ENCODE peak calls at places on chromosomes 1 and 21, in nine cellular contexts. Q is AG09309, H is A673, P is fibroblast of pulmonary artery, O is mesothelial cell of epicardium, W is thoracic aorta, I is lower lobe of right lung, T is stomach, X is glutamatergic neuron. J is an unnamed sample.

GRCh38 chr1:220990417-220991337 is 111.4 kb downstream of the HLX start:
- DNase-seq in Q (peak), T (no peak), H (peak), I (no peak), W (no peak), X (no peak), P (peak), O (no peak), J (peak)

GRCh38 chr1:214155987-214156567 is 124.9 kb upstream of the SMYD2 start:
- DNase-seq in P (no peak), I (no peak), Q (no peak), H (no peak), T (no peak), W (no peak), O (no peak), X (no peak), J (no peak)

GRCh38 chr1:182630586-182630985 is 26.4 kb upstream of the RGS16 start:
- DNase-seq in Q (no peak), W (no peak), O (no peak), X (no peak), T (no peak), P (no peak), I (no peak), H (no peak), J (no peak)

GRCh38 chr1:162497723-162498441 is at the start of gene UHMK1:
- DNase-seq in I (peak), Q (peak), H (peak), W (peak), P (peak), O (peak), T (peak), X (peak), J (peak)

GRCh38 chr1:62198781-62199125 is 4.1 kb downstream of the L1TD1 start:
- DNase-seq in P (peak), Q (no peak), W (no peak), T (no peak), O (no peak), H (no peak), I (no peak), X (no peak), J (peak)

GRCh38 chr1:66275601-66276023 is 258.3 kb upstream of the SGIP1 start:
- DNase-seq in X (no peak), T (no peak), W (no peak), H (no peak), P (no peak), O (no peak), I (no peak), Q (no peak), J (no peak)

GRCh38 chr1:41400235-41400634 is 39.0 kb downstream of the FOXO6 start:
- DNase-seq in O (no peak), W (no peak), T (peak), I (no peak), H (no peak), Q (no peak), P (no peak), X (no peak), J (no peak)

GRCh38 chr1:245837741-245838140 is 669.3 kb downstream of the SMYD3 start:
- DNase-seq in P (peak), T (no peak), H (no peak), W (no peak), O (no peak), I (no peak), Q (no peak), X (no peak), J (no peak)

GRCh38 chr1:237655778-237656177 is 234.9 kb downstream of the ZP4 start:
- DNase-seq in O (no peak), T (no peak), Q (no peak), H (no peak), P (no peak), W (no peak), I (no peak), X (no peak), J (no peak)

GRCh38 chr1:960371-961131 is at the start of gene KLHL17:
- DNase-seq in X (peak), H (peak), Q (no peak), T (peak), W (no peak), I (peak), P (peak), O (no peak), J (peak)

GRCh38 chr1:199700551-199700950 is 327.0 kb upstream of the NR5A2 start:
- DNase-seq in I (no peak), P (no peak), O (no peak), Q (no peak), H (no peak), T (no peak), X (no peak), W (no peak), J (no peak)

GRCh38 chr1:51061231-51061943 is 40.6 kb upstream of the C1orf185 start:
- DNase-seq in O (no peak), Q (no peak), H (no peak), W (no peak), P (no peak), T (no peak), I (no peak), X (no peak), J (no peak)

GRCh38 chr1:39672551-39672947 is 642 bp upstream of the NT5C1A start:
- DNase-seq in H (no peak), T (no peak), W (no peak), X (peak), I (no peak), O (no peak), Q (no peak), P (no peak), J (no peak)

GRCh38 chr21:46097826-46098286 is at the start of gene COL6A2:
- DNase-seq in Q (no peak), P (peak), X (peak), T (peak), O (peak), I (peak), H (peak), W (peak), J (peak)

GRCh38 chr1:196403803-196404690 is 204.2 kb downstream of the KCNT2 start:
- DNase-seq in X (no peak), I (no peak), T (no peak), P (peak), Q (no peak), H (no peak), O (no peak), W (no peak), J (no peak)

GRCh38 chr1:14630986-14631385 is 32.5 kb downstream of the KAZN start:
- DNase-seq in I (no peak), W (no peak), Q (no peak), P (no peak), O (no peak), X (no peak), T (no peak), H (no peak), J (no peak)

GRCh38 chr1:38454749-38455441 is 404.7 kb downstream of the RRAGC start:
- DNase-seq in H (no peak), I (no peak), W (no peak), O (no peak), P (no peak), Q (no peak), T (no peak), X (no peak), J (no peak)

GRCh38 chr1:84538599-84538998 is 32.2 kb upstream of the GNG5 start:
- DNase-seq in Q (no peak), W (no peak), T (no peak), H (no peak), I (no peak), P (no peak), O (no peak), X (no peak), J (no peak)

GRCh38 chr1:115748396-115749130 is 20.0 kb downstream of the CASQ2 start:
- DNase-seq in W (no peak), T (no peak), X (no peak), H (no peak), I (no peak), O (no peak), Q (no peak), P (peak), J (peak)

GRCh38 chr1:5502310-5503194 is 489.7 kb downstream of the NPHP4 start:
- DNase-seq in T (no peak), O (no peak), P (no peak), Q (no peak), I (no peak), W (no peak), X (no peak), H (no peak), J (peak)

GRCh38 chr1:234710936-234711335 is 101.0 kb upstream of the IRF2BP2 start:
- DNase-seq in W (no peak), I (no peak), P (no peak), O (no peak), Q (no peak), T (no peak), X (no peak), H (no peak), J (no peak)

DNA sequence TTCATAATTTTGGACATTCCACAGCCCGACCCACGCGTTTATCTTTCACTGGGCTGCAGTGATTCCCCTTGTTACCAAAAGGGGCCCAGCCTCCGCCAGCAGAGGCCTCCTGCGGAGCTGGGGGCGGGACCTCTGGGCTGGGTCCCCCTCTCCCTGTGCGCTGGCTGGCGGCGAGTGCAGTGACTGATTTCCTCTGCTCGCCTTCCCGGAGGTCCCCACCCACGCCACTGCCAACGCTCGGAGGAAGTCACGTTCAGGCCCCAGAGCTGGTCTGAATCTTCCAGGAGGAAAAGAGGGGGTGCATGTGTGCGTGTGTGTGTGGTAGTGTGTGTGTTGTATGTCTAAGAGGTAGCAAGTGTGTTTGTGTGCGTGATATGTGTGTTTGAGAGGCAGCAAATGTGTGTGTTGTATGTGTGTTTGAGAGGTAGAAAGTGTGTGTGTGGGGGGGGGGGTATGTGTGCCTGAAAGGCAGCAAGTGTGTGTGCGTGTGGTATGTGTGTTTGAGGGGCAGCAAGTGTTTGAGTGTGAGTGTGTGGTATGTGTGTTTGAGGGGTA is 35.0 kb upstream of the JAK1 start:
- DNase-seq in W (peak), O (no peak), H (peak), T (peak), Q (peak), I (peak), X (peak), P (peak), J (no peak)
- TF ChIP-seq CTCF in W (no peak), O (no peak), H (no peak), T (no peak), Q (peak), I (peak), X (no peak), P (peak), J (no peak)

DNA sequence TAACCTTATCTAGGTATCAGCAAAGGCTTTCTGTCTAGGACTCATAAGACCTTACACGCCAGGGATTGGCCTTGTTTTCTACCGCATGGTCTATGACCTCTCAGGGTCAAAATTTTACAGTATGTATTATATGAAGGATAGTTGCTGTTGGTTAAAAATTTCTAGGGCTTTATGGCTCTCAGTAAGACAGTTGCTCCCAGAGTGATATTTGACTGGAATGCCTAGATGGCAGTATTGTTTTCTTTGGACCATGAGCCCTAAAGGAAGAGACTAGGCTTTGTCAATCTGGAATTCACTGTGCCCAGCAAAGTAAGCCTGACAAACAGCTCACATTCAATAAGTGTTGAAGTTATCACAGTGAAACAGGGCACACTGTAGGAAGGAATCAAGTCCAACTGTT is 37.6 kb downstream of the C1orf87 start:
- DNase-seq in H (no peak), X (no peak), O (no peak), I (no peak), W (no peak), T (no peak), Q (no peak), P (no peak), J (no peak)
- TF ChIP-seq CTCF in H (peak), X (no peak), O (no peak), I (no peak), W (no peak), T (no peak), Q (no peak), P (no peak), J (no peak)

DNA sequence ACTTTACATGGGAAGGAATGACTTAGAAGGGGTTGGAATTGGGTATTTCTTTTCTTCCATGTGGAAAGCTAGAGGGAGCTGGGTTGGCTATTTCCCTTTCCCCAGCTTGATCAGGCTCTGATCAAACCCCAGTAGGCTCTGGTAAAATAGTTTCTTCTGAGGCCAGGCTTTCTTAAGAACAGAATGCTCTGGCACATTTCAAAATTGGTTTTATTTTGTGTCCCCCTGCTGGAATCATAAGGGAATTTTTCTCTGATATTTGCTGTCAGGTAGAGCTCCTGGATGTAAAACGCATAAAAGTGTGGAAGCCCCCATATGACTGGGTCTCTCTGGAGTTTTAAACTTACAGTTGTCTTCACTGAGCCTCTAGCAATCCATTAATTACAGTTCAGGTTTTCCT is 17.1 kb upstream of the APOBEC4 start:
- DNase-seq in P (no peak), O (no peak), H (no peak), T (no peak), W (no peak), I (no peak), X (no peak), Q (no peak), J (no peak)
- TF ChIP-seq CTCF in P (peak), O (peak), H (no peak), T (no peak), W (no peak), I (no peak), X (peak), Q (no peak), J (no peak)

GRCh38 chr1:159835862-159836518 is 9.3 kb downstream of the SLAMF8 start:
- DNase-seq in X (no peak), W (no peak), T (no peak), O (no peak), I (no peak), Q (no peak), H (no peak), P (peak), J (peak)
- TF ChIP-seq CTCF in X (no peak), W (no peak), T (no peak), O (no peak), I (no peak), Q (peak), H (no peak), P (peak), J (peak)

GRCh38 chr1:63262148-63262770 is 60.1 kb upstream of the FOXD3 start:
- DNase-seq in Q (no peak), T (no peak), I (no peak), P (no peak), O (no peak), X (no peak), W (no peak), H (no peak), J (no peak)
- TF ChIP-seq CTCF in Q (no peak), T (no peak), I (no peak), P (no peak), O (no peak), X (no peak), W (no peak), H (no peak), J (no peak)

DNA sequence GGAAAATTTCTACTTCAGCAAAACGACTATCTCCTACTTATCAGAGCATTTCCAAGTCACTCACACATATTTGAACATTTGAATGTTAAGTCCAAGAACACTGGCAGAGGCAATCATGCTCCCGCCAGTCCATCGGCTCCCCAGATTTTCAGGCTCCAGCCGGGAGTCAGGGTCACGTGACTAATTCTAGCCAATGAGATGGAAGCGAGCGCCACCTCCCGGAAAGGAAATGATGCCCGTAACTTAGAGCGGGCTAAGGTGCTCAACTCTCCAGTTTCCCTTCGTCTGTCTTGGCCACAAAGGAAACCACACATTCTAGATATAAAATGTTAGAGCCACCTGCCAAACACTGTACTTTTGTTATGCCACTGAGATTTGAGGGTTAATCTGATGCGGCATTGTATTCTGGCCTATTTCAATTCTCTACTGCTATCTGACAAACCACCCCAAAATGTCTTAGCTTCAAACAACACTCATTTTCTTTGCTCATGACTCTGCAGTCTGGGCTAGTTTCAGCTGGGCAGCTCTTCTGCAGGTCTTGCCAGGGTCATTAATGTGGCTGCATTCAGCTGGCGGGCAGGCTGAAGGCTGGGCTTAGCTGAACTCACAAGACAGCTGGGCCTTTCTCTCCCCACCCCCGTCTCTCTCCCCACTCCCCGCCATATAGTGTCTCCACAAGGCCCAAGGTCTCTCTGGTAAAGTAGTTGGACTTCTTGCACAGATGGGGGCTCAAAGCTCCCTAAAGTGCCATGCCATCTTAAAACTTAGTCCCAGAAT is 16.5 kb upstream of the LHX4 start:
- DNase-seq in W (no peak), I (no peak), Q (no peak), O (no peak), X (no peak), H (peak), P (no peak), T (no peak), J (no peak)
- TF ChIP-seq CTCF in W (no peak), I (no peak), Q (peak), O (no peak), X (no peak), H (peak), P (no peak), T (no peak), J (no peak)

GRCh38 chr1:156726549-156727226 is 1.6 kb upstream of the METTL25B start:
- DNase-seq in H (peak), X (peak), P (peak), I (no peak), W (no peak), Q (no peak), T (peak), O (no peak), J (peak)
- TF ChIP-seq CTCF in H (peak), X (peak), P (peak), I (peak), W (peak), Q (peak), T (no peak), O (peak), J (peak)

GRCh38 chr1:63915121-63915520 is 141.3 kb downstream of the ROR1 start:
- DNase-seq in O (no peak), P (peak), W (no peak), H (peak), Q (no peak), X (no peak), T (no peak), I (no peak), J (no peak)
- TF ChIP-seq CTCF in O (no peak), P (peak), W (no peak), H (peak), Q (peak), X (no peak), T (no peak), I (no peak), J (no peak)

DNA sequence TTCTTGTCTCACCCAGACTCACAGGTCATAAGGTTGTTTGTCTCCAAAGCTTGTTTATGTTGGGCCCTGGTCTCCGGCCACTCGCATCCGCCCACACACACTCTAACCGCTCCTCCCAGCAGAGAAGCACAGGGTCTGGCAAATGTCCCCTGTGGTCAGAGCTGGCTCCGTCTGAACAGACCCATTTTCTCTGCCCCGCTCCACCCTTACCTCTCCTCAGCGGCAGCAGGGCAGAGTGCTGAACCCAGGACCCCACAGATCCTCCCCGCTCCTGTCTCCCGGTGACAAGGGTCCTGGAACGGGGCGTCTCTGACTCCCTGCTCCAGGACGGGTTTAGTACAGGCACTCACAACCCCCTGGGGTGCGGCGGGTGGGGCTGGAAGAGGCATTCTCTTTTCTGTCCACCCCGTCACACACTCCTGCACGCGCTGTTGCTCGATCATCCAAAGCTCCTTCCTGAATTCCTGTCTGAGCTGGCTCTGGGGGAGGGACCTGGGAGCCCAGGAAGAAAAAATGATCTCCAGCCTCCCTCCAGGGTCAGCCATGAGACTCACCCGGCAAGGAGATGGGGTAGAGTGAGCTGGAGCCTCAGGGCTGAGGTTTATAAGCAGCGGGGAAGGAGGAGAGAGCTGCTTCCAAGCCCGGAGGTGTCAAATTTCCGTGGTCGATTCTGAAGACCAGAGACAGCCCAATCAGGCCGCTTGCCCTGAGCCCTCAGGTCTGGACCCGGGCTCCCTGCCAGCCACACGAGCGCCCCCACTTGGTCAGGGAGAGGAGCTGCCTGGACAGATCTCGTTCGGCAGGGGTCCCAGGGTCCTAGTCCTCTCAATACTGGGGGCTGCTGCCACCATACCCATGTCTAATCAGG is at the start of gene S100A13:
- DNase-seq in P (peak), Q (peak), I (peak), T (peak), X (peak), O (peak), W (peak), H (peak), J (peak)
- TF ChIP-seq CTCF in P (peak), Q (peak), I (peak), T (no peak), X (peak), O (peak), W (peak), H (peak), J (peak)